ENCODE peak calls at places on chromosomes 4 and X, in eight cellular contexts. F is stomach, S is IMR-90, L is right lobe of liver, G is suprapubic skin, Q is uterus, I is prostate gland, N is A549. J is an unnamed sample.

GRCh38 chrX:24153175-24153795 is 3.8 kb downstream of the ZFX start:
- DNase-seq in F (no peak), S (no peak), L (no peak), G (no peak), Q (no peak), I (no peak), N (peak; percentile 48), J (no peak)

GRCh38 chr4:3802571-3803474 is 36.6 kb downstream of the ADRA2C start:
- DNase-seq in F (no peak), S (no peak), L (no peak), G (no peak), Q (no peak), I (no peak), N (no peak), J (no peak)

GRCh38 chrX:11105080-11105479 is 6.1 kb upstream of the HCCS start:
- DNase-seq in F (no peak), S (peak; percentile 54), L (no peak), G (no peak), Q (no peak), I (no peak), N (peak; percentile 13), J (no peak)

GRCh38 chr4:110610940-110611785 is 11.7 kb downstream of the PITX2 start:
- DNase-seq in F (no peak), S (no peak), L (no peak), G (no peak), Q (no peak), I (no peak), N (peak; percentile 60), J (no peak)

GRCh38 chrX:14712096-14712495 is 160.8 kb downstream of the FANCB start:
- DNase-seq in F (no peak), S (no peak), L (no peak), G (no peak), Q (no peak), I (no peak), N (no peak), J (no peak)

GRCh38 chrX:49186125-49187027 is at the start of gene PRICKLE3:
- DNase-seq in F (peak; percentile 86), S (peak; percentile 29), L (peak; percentile 88), G (peak; percentile 89), Q (peak; percentile 79), I (peak; percentile 80), N (peak; percentile 84), J (peak; percentile 72)

GRCh38 chr4:118941799-118942198 is 53.1 kb downstream of the SYNPO2 start:
- DNase-seq in F (no peak), S (peak; percentile 49), L (peak; percentile 51), G (no peak), Q (no peak), I (no peak), N (no peak), J (no peak)

GRCh38 chrX:152833378-152833777 is 2.5 kb downstream of the NSDHL start:
- DNase-seq in F (no peak), S (no peak), L (peak; percentile 62), G (no peak), Q (no peak), I (no peak), N (no peak), J (no peak)

GRCh38 chr4:98446499-98447375 is 185.6 kb downstream of the RAP1GDS1 start:
- DNase-seq in F (peak; percentile 32), S (peak; percentile 31), L (no peak), G (no peak), Q (no peak), I (no peak), N (no peak), J (no peak)

GRCh38 chr4:1377606-1378261 is 28.5 kb downstream of the NKX1-1 start:
- DNase-seq in F (no peak), S (no peak), L (no peak), G (no peak), Q (no peak), I (no peak), N (no peak), J (no peak)

GRCh38 chrX:129981752-129982299 is 609 bp upstream of the BCORL1 start:
- DNase-seq in F (no peak), S (no peak), L (peak; percentile 39), G (no peak), Q (peak; percentile 20), I (no peak), N (no peak), J (no peak)

GRCh38 chr4:95142877-95143412 is 385.2 kb downstream of the BMPR1B start:
- DNase-seq in F (no peak), S (no peak), L (no peak), G (no peak), Q (no peak), I (no peak), N (no peak), J (no peak)

GRCh38 chr4:169823685-169824084 is 65.9 kb upstream of the HPF1 start:
- DNase-seq in F (no peak), S (peak; percentile 60), L (peak; percentile 75), G (no peak), Q (no peak), I (peak; percentile 12), N (peak; percentile 27), J (no peak)
- TF ChIP-seq POLR2A in F (no peak), S (no peak), L (no peak), G (no peak), Q (no peak), I (no peak), N (no peak), J (no peak)

GRCh38 chr4:68342139-68342538 is 7.8 kb downstream of the YTHDC1 start:
- DNase-seq in F (no peak), S (peak; percentile 73), L (no peak), G (no peak), Q (no peak), I (no peak), N (peak; percentile 28), J (no peak)
- H3K4me1 ChIP-seq in F (peaks cover 62% of the 10 kb centered on the region), S (peaks cover 9% of the 10 kb centered on the region), L (no peaks in the 10 kb centered on the region), G (peaks cover 79% of the 10 kb centered on the region), Q (peaks cover 6% of the 10 kb centered on the region), I (peaks cover 13% of the 10 kb centered on the region), N (peaks cover 74% of the 10 kb centered on the region), J (peaks cover 37% of the 10 kb centered on the region)

GRCh38 chrX:134406230-134406794 is 53.7 kb upstream of the HPRT1 start:
- DNase-seq in F (no peak), S (no peak), L (no peak), G (no peak), Q (no peak), I (no peak), N (no peak), J (no peak)
- TF ChIP-seq POLR2A in F (no peak), S (no peak), L (no peak), G (no peak), Q (no peak), I (no peak), N (no peak), J (no peak)

DNA sequence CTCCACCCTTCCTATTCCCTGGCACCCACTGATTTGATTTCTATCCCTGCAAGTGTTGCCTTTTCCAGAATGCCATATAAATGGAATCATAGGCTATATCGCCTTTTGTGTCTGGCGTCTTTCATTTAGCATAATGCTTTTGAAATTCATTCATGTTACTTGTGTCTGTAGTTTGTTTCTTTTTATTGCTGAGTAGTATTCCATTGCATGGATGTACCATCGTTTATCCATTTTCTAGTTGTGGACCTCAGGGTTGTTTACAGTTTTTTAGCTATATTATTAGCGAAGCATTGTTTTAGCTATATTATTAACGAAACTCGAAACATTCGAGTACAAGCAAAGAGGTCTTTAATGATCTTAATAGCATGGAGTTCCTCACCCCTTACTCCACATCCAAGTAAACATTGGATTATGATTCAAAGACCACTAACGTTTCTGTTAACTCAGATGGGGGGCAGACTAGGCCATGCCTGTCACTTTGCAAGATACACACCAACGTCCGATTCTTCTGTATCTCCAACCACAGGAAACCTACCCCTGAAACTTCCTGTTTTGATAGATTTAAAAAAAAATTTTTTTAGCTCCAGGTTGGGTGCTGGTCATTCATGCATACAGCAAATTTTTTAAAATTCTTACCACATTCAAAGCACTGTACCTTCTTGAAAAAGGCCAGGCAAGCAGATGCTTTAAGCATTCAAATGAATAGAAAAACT is 1.1 kb downstream of the DCK start:
- DNase-seq in F (no peak), S (no peak), L (no peak), G (no peak), Q (no peak), I (no peak), N (no peak), J (no peak)
- H3K4me1 ChIP-seq in F (peaks cover 11% of the 10 kb centered on the region), S (peaks cover 5% of the 10 kb centered on the region), L (no peaks in the 10 kb centered on the region), G (peaks cover 48% of the 10 kb centered on the region), Q (no peaks in the 10 kb centered on the region), I (no peaks in the 10 kb centered on the region), N (no peaks in the 10 kb centered on the region), J (no peaks in the 10 kb centered on the region)

DNA sequence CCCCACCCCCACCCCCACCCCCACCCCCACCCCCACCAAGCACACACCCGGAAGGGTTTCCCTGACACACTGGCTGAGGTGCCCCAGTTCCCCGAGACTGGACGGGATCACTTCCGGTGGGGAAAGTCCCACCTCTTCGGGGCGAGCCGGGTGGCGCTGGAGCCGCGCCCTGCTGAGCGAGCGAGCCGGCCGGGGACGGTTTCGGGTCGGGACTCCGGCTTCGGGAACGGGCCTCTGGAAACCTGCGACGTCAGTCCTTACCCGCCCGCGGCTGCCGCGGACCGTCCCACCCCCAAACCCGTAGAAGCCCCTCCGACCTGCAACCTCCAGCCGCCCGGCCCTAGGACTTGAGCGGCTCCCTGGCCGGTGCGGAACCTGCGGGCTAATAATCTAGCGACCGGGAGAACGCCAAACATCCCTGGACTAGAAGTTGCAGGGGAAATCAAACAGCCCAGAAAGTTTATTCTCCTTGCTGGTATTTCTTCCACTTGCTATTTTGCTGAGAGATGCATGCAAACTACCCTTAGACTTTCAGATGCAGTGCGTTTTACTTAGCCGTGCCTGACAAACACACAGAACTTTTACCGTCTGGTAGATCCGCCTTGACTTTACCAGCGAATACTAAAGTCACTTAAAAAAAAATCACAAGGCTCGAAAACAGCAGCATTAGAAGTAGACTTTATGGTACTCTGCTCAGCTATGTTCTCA is 993 bp downstream of the RAP2C start:
- DNase-seq in F (peak; percentile 81), S (peak; percentile 83), L (peak; percentile 87), G (peak; percentile 84), Q (peak; percentile 84), I (peak; percentile 69), N (peak; percentile 91), J (peak; percentile 46)
- TF ChIP-seq POLR2A in F (no peak), S (peak; percentile 67), L (peak; percentile 41), G (no peak), Q (no peak), I (no peak), N (peak; percentile 68), J (peak; percentile 55)

GRCh38 chrX:45445745-45446412 is 245.2 kb upstream of the DIPK2B start:
- DNase-seq in F (no peak), S (peak; percentile 76), L (no peak), G (no peak), Q (no peak), I (no peak), N (peak; percentile 31), J (no peak)

GRCh38 chrX:45447995-45448394 is 247.3 kb upstream of the DIPK2B start:
- DNase-seq in F (no peak), S (no peak), L (no peak), G (no peak), Q (no peak), I (no peak), N (no peak), J (no peak)

GRCh38 chrX:45454235-45454634 is 253.6 kb upstream of the DIPK2B start:
- DNase-seq in F (no peak), S (no peak), L (no peak), G (no peak), Q (no peak), I (no peak), N (no peak), J (no peak)

DNA sequence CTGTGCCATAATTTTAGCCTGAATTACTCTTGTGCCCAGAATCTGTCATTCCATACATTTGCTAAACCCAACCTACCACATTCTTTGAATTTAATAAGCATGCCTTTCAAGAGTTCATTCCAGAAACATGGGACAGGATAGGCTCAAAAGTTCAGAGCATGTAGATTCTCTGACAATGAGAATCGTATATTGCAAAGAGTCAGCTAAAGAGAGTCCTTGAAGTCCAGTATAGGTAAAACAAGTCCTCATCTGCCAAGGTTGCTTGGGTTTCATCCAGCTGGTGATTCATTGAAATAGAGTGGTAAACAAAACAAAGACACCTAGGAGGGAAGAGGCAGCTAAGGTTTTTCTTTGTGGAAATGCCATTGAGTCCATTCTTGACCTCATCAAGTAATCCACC is 249.3 kb upstream of the DIPK2B start:
- DNase-seq in F (no peak), S (no peak), L (no peak), G (no peak), Q (no peak), I (peak; percentile 8), N (no peak), J (no peak)
- H3K4me1 ChIP-seq in F (no peaks in the 10 kb centered on the region), S (peaks cover 5% of the 10 kb centered on the region), L (no peaks in the 10 kb centered on the region), G (no peaks in the 10 kb centered on the region), Q (no peaks in the 10 kb centered on the region), I (no peaks in the 10 kb centered on the region), N (peaks cover 23% of the 10 kb centered on the region), J (no peaks in the 10 kb centered on the region)